ENCODE peak calls at places on chromosomes 6 and 20, in six cellular contexts. X is fibroblast of the conjunctiva; M is AG20443; J is CD4-positive, alpha-beta memory T cell; O is activated CD4-positive, alpha-beta T cell treated with anti-CD3 and anti-CD28 coated beads, Interleukin-2, amount 50 U/mL, for 48 hours; Q is GM06990. N is an unnamed sample.

GRCh38 chr20:17568972-17569471 is 853 bp upstream of the DSTN start:
- DNase-seq in X (peak), M (peak), J (no peak), O (peak), Q (peak), N (peak)

GRCh38 chr20:4821590-4821989 is 99.9 kb downstream of the PRND start:
- DNase-seq in X (no peak), M (no peak), J (no peak), O (no peak), Q (no peak), N (no peak)

GRCh38 chr6:89840538-89840937 is 10.9 kb downstream of the CASP8AP2 start:
- DNase-seq in X (no peak), M (no peak), J (no peak), O (no peak), Q (no peak), N (no peak)

GRCh38 chr6:2871922-2872321 is 30.3 kb upstream of the SERPINB1 start:
- DNase-seq in X (no peak), M (no peak), J (no peak), O (no peak), Q (no peak), N (no peak)

GRCh38 chr6:42276008-42276890 is 58.6 kb upstream of the MRPS10 start:
- DNase-seq in X (peak), M (no peak), J (no peak), O (no peak), Q (no peak), N (peak)

GRCh38 chr6:158707120-158707519 is 57.3 kb downstream of the SYTL3 start:
- DNase-seq in X (no peak), M (peak), J (no peak), O (no peak), Q (no peak), N (no peak)

GRCh38 chr6:140434761-140435160 is 1060.3 kb upstream of the CITED2 start:
- DNase-seq in X (peak), M (no peak), J (no peak), O (no peak), Q (no peak), N (no peak)

GRCh38 chr20:13856356-13856755 is 71.5 kb downstream of the NDUFAF5 start:
- DNase-seq in X (no peak), M (no peak), J (no peak), O (no peak), Q (no peak), N (no peak)

GRCh38 chr6:128118401-128118800 is 217.5 kb upstream of the THEMIS start:
- DNase-seq in X (peak), M (no peak), J (no peak), O (no peak), Q (no peak), N (no peak)

GRCh38 chr6:34027445-34027936 is 118.4 kb downstream of the GRM4 start:
- DNase-seq in X (no peak), M (peak), J (peak), O (peak), Q (no peak), N (peak)

GRCh38 chr20:22383156-22383555 is 201.2 kb downstream of the FOXA2 start:
- DNase-seq in X (no peak), M (no peak), J (no peak), O (no peak), Q (no peak), N (no peak)

GRCh38 chr6:157172830-157173536 is 150.3 kb downstream of the TMEM242 start:
- DNase-seq in X (no peak), M (no peak), J (no peak), O (no peak), Q (no peak), N (no peak)

GRCh38 chr6:10451828-10452509 is 37.1 kb upstream of the TFAP2A start:
- DNase-seq in X (peak), M (peak), J (no peak), O (no peak), Q (no peak), N (no peak)

GRCh38 chr20:4136078-4136966 is 121.0 kb upstream of the RNF24 start:
- DNase-seq in X (no peak), M (no peak), J (no peak), O (no peak), Q (no peak), N (no peak)

GRCh38 chr6:168310945-168311344 is 8.6 kb downstream of the DACT2 start:
- DNase-seq in X (no peak), M (no peak), J (no peak), O (no peak), Q (no peak), N (no peak)

GRCh38 chr6:3162565-3163247 is 5.4 kb upstream of the TUBB2A start:
- DNase-seq in X (peak), M (peak), J (peak), O (peak), Q (peak), N (peak)

GRCh38 chr6:17265570-17265969 is 15.6 kb upstream of the RBM24 start:
- DNase-seq in X (no peak), M (no peak), J (no peak), O (no peak), Q (no peak), N (no peak)

GRCh38 chr6:35360349-35361138 is 18.2 kb downstream of the PPARD start:
- DNase-seq in X (no peak), M (no peak), J (no peak), O (no peak), Q (no peak), N (no peak)

GRCh38 chr6:225121-225721 is 67.1 kb upstream of the DUSP22 start:
- DNase-seq in X (no peak), M (no peak), J (peak), O (peak), Q (peak), N (no peak)

GRCh38 chr20:64130271-64130670 is 22.9 kb upstream of the NPBWR2 start:
- DNase-seq in X (no peak), M (no peak), J (no peak), O (no peak), Q (no peak), N (no peak)

GRCh38 chr6:3620389-3620788 is 131.1 kb downstream of the PXDC1 start:
- DNase-seq in X (no peak), M (no peak), J (no peak), O (no peak), Q (no peak), N (no peak)

GRCh38 chr6:162684961-162685360 is 42.6 kb downstream of the PRKN start:
- DNase-seq in X (no peak), M (no peak), J (no peak), O (no peak), Q (no peak), N (no peak)

GRCh38 chr6:108368431-108369030 is 73.7 kb downstream of the AFG1L start:
- DNase-seq in X (no peak), M (no peak), J (no peak), O (no peak), Q (no peak), N (no peak)